ENCODE peak calls at places on chromosome 17, in seven cellular contexts. J is GM23338; P is stimulated activated CD4-positive, alpha-beta T cell treated with anti-CD3 and anti-CD28 coated beads, Interleukin-1b, Interleukin-23, amount 100 ng/mL, for 1 hour; K is stimulated activated CD8-positive, alpha-beta memory T cell treated with anti-CD3 and anti-CD28 coated beads, Interleukin-12 subunit alpha, Interleukin-12 subunit beta, amount 100 ng/mL, for 1 hour; G is HT1080; A is mesothelial cell of epicardium; B is activated naive CD4-positive, alpha-beta T cell. S is an unnamed sample.

GRCh38 chr17:1386265-1386664 is 13.8 kb downstream of the YWHAE start:
- DNase-seq in J (no peak), P (no peak), K (no peak), G (no peak), A (no peak), B (no peak), S (no peak)

GRCh38 chr17:64080174-64080618 is 49.7 kb downstream of the ERN1 start:
- DNase-seq in J (no peak), P (no peak), K (no peak), G (no peak), A (no peak), B (no peak), S (no peak)

GRCh38 chr17:61106354-61106753 is 293.3 kb upstream of the TBX2 start:
- DNase-seq in J (no peak), P (no peak), K (no peak), G (no peak), A (no peak), B (no peak), S (no peak)

GRCh38 chr17:77320501-77321256 is 179.9 kb downstream of the SEC14L1 start:
- DNase-seq in J (no peak), P (no peak), K (no peak), G (peak; percentile 66), A (no peak), B (no peak), S (no peak)

GRCh38 chr17:77716289-77716929 is 242.1 kb upstream of the TNRC6C start:
- DNase-seq in J (no peak), P (no peak), K (no peak), G (no peak), A (no peak), B (no peak), S (no peak)

GRCh38 chr17:43694081-43694870 is 32.6 kb upstream of the MEOX1 start:
- DNase-seq in J (peak; percentile 92), P (peak; percentile 49), K (peak; percentile 62), G (peak; percentile 74), A (peak; percentile 83), B (peak; percentile 22), S (peak; percentile 72)

GRCh38 chr17:67481808-67482207 is 104.7 kb downstream of the PITPNC1 start:
- DNase-seq in J (no peak), P (no peak), K (no peak), G (no peak), A (no peak), B (no peak), S (no peak)

GRCh38 chr17:70336411-70336810 is 167.1 kb downstream of the KCNJ2 start:
- DNase-seq in J (no peak), P (no peak), K (no peak), G (no peak), A (no peak), B (no peak), S (no peak)

GRCh38 chr17:62644487-62645173 is 17.2 kb downstream of the MRC2 start:
- DNase-seq in J (peak; percentile 80), P (no peak), K (no peak), G (no peak), A (no peak), B (no peak), S (no peak)

GRCh38 chr17:49254066-49254465 is 23.5 kb upstream of the PHOSPHO1 start:
- DNase-seq in J (no peak), P (no peak), K (no peak), G (no peak), A (no peak), B (no peak), S (no peak)

GRCh38 chr17:3959295-3959899 is 4.8 kb downstream of the ATP2A3 start:
- DNase-seq in J (no peak), P (no peak), K (no peak), G (peak; percentile 41), A (no peak), B (no peak), S (peak; percentile 60)

GRCh38 chr17:64622931-64623654 is 39.0 kb downstream of the SMURF2 start:
- DNase-seq in J (no peak), P (no peak), K (no peak), G (peak; percentile 83), A (no peak), B (no peak), S (peak; percentile 97)

GRCh38 chr17:69695646-69696045 is 281.1 kb downstream of the MAP2K6 start:
- DNase-seq in J (no peak), P (no peak), K (no peak), G (no peak), A (no peak), B (no peak), S (no peak)

GRCh38 chr17:4573682-4574081 is 10.6 kb upstream of the SMTNL2 start:
- DNase-seq in J (no peak), P (no peak), K (no peak), G (no peak), A (no peak), B (no peak), S (no peak)

GRCh38 chr17:51487947-51488346 is 227.6 kb downstream of the UTP18 start:
- DNase-seq in J (peak; percentile 82), P (no peak), K (no peak), G (peak; percentile 16), A (no peak), B (no peak), S (peak; percentile 17)

GRCh38 chr17:61076649-61077048 is 323.0 kb upstream of the TBX2 start:
- DNase-seq in J (no peak), P (no peak), K (no peak), G (no peak), A (no peak), B (no peak), S (no peak)

GRCh38 chr17:74192950-74193781 is 10.3 kb upstream of the RPL38 start:
- DNase-seq in J (no peak), P (no peak), K (no peak), G (peak; percentile 39), A (no peak), B (no peak), S (peak; percentile 86)

GRCh38 chr17:75645501-75645888 is 12.3 kb downstream of the SMIM5 start:
- DNase-seq in J (no peak), P (no peak), K (no peak), G (no peak), A (no peak), B (no peak), S (peak; percentile 100)

GRCh38 chr17:74598346-74599022 is 6.4 kb upstream of the CD300LD start:
- DNase-seq in J (no peak), P (no peak), K (no peak), G (no peak), A (no peak), B (no peak), S (no peak)

GRCh38 chr17:18319604-18320256 is 4.6 kb downstream of the SMCR8 start:
- DNase-seq in J (peak; percentile 78), P (no peak), K (no peak), G (peak; percentile 29), A (no peak), B (no peak), S (peak; percentile 46)

GRCh38 chr17:3964203-3965122 is at the start of gene ATP2A3:
- DNase-seq in J (peak; percentile 78), P (no peak), K (peak; percentile 35), G (no peak), A (no peak), B (peak; percentile 32), S (no peak)

GRCh38 chr17:3959921-3960601 is 4.2 kb downstream of the ATP2A3 start:
- DNase-seq in J (no peak), P (no peak), K (no peak), G (no peak), A (no peak), B (no peak), S (no peak)

GRCh38 chr17:77322284-77322533 is 181.4 kb downstream of the SEC14L1 start:
- DNase-seq in J (no peak), P (no peak), K (no peak), G (no peak), A (no peak), B (no peak), S (no peak)

GRCh38 chr17:59219370-59219769 is 941 bp upstream of the GDPD1 start:
- DNase-seq in J (no peak), P (no peak), K (no peak), G (no peak), A (no peak), B (no peak), S (no peak)

S was measured in bronchial epithelial cell.